ENCODE peak calls at places on chromosomes 12 and 14, in four cellular contexts. One of them, this sample, is unnamed.

GRCh38 chr12:27424631-27425230 is 21.8 kb upstream of the SMCO2 start:
- DNase-seq in GM12878: no peak
- DNase-seq in SK-N-SH: peak; percentile 19
- DNase-seq in K562: peak; percentile 26
- DNase-seq in this sample: peak; percentile 45

GRCh38 chr12:120249875-120250795 is 15.4 kb downstream of the PXN start:
- DNase-seq in GM12878: no peak
- DNase-seq in SK-N-SH: no peak
- DNase-seq in K562: no peak
- DNase-seq in this sample: no peak

GRCh38 chr12:132429932-132430643 is 59.9 kb upstream of the FBRSL1 start:
- DNase-seq in GM12878: no peak
- DNase-seq in SK-N-SH: no peak
- DNase-seq in K562: peak; percentile 49
- DNase-seq in this sample: no peak

GRCh38 chr12:114371733-114372132 is 34.2 kb downstream of the TBX5 start:
- DNase-seq in GM12878: no peak
- DNase-seq in SK-N-SH: no peak
- DNase-seq in K562: no peak
- DNase-seq in this sample: no peak

GRCh38 chr12:68240975-68241374 is 12.4 kb downstream of the IL22 start:
- DNase-seq in GM12878: peak; percentile 86
- DNase-seq in SK-N-SH: no peak
- DNase-seq in K562: no peak
- DNase-seq in this sample: no peak

GRCh38 chr14:93759781-93760307 is 28.4 kb downstream of the PRIMA1 start:
- DNase-seq in GM12878: no peak
- DNase-seq in SK-N-SH: peak; percentile 61
- DNase-seq in K562: no peak
- DNase-seq in this sample: no peak

GRCh38 chr12:65606008-65606766 is 218.1 kb upstream of the HMGA2 start:
- DNase-seq in GM12878: no peak
- DNase-seq in SK-N-SH: no peak
- DNase-seq in K562: peak; percentile 14
- DNase-seq in this sample: no peak

GRCh38 chr12:81070846-81071245 is 7.0 kb upstream of the ACSS3 start:
- DNase-seq in GM12878: no peak
- DNase-seq in SK-N-SH: no peak
- DNase-seq in K562: no peak
- DNase-seq in this sample: no peak

GRCh38 chr12:77943466-77943865 is 112.8 kb downstream of the NAV3 start:
- DNase-seq in GM12878: no peak
- DNase-seq in SK-N-SH: no peak
- DNase-seq in K562: no peak
- DNase-seq in this sample: no peak

GRCh38 chr12:121653999-121654398 is 15.5 kb downstream of the MORN3 start:
- DNase-seq in GM12878: no peak
- DNase-seq in SK-N-SH: peak; percentile 55
- DNase-seq in K562: peak; percentile 86
- DNase-seq in this sample: no peak

GRCh38 chr12:82993610-82994009 is 306.9 kb downstream of the TMTC2 start:
- DNase-seq in GM12878: no peak
- DNase-seq in SK-N-SH: no peak
- DNase-seq in K562: no peak
- DNase-seq in this sample: no peak

DNA sequence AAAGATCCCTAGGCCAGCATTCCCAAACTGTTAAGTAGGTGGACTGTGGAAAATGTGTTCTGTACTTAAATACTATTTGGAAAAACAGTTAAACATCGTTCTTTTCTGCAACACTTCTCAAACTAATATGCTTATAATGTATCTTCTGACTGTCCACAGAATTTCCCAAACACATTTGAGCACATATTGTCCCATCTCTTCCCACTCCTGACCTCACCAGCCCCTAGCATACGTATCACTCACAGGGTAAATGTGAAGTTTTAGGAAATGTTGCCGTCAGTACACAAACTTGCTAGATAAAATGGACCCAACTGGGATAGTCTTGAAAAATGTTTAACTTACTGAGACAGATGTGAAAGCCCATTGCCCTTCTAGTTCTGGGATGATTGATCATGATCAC is 27.7 kb downstream of the ARID2 start:
- DNase-seq in GM12878: no peak
- DNase-seq in SK-N-SH: no peak
- DNase-seq in K562: no peak
- DNase-seq in this sample: no peak
- TF ChIP-seq EP300 in GM12878: no peak
- TF ChIP-seq EP300 in SK-N-SH: no peak
- TF ChIP-seq EP300 in K562: no peak
- TF ChIP-seq EP300 in this sample: no peak

DNA sequence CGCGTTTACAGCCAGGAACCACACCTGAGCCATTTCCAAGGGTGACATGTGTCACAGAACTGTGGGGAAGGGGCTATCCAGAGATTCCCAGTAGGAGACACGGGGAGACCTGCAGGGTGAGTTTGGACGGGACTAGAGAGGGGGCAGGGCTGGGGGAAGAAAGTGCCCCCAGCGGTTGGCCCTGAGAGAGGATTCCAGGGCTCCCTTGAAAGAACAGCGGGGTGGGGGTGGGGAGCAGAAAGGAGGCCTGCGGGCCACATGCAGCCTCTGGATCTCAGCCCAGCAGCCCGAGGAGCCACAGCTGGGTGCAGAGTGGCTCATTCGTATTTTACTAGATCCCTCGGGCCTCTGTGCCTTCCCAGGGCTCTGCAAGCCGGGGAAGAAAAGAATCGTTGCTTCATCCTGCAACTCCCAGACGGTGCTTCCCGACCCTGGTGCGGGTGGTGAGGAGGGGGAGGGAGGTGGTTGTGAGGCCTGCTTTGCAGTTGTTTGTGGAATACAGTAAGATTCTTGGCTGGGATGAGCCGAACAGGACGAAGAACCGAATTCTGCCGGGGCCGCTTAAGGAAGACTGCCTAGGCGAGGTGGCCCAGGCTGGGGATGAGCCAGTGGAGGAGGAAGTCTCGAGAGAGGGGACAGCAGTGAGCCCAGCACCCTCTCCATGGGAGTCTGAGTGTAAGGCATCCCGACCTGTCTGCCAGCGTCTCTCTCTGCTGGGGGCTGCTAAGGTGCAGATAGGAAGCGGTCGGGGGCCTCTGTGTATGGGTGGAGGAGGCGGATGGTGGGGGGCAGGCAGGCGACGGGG is 36.1 kb upstream of the ANKRD9 start:
- DNase-seq in GM12878: no peak
- DNase-seq in SK-N-SH: peak; percentile 19
- DNase-seq in K562: no peak
- DNase-seq in this sample: peak; percentile 63
- TF ChIP-seq MXI1 in GM12878: no peak
- TF ChIP-seq MXI1 in SK-N-SH: no peak
- TF ChIP-seq MXI1 in K562: no peak
- TF ChIP-seq MXI1 in this sample: no peak

DNA sequence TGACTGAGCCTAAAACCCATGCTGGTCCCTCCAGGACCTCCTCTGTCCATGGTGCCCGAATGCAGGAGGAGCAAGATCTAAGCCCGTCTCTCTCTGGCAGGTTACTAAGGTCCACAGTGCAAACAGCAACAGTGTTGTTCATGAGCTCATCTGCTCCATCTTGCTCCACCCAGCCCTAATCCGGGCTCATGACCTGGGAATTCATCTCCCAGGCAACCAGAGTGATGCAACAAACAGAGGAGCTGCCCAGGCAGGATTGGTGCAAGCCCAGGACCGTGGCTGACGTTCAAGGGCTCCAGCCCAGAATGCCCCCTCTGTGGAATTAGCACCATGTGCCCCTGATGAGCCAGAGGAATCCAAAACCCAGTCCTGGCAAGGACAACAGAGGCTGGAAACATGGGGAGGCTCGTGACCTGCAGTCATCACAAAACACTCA is 29.9 kb downstream of the HSPB8 start:
- DNase-seq in GM12878: no peak
- DNase-seq in SK-N-SH: no peak
- DNase-seq in K562: no peak
- DNase-seq in this sample: peak; percentile 33
- TF ChIP-seq EP300 in GM12878: no peak
- TF ChIP-seq EP300 in SK-N-SH: no peak
- TF ChIP-seq EP300 in K562: no peak
- TF ChIP-seq EP300 in this sample: no peak

GRCh38 chr12:52285172-52285745 is 6.1 kb downstream of the KRT81 start:
- DNase-seq in GM12878: no peak
- DNase-seq in SK-N-SH: no peak
- DNase-seq in K562: no peak
- DNase-seq in this sample: no peak
- TF ChIP-seq MXI1 in GM12878: no peak
- TF ChIP-seq MXI1 in SK-N-SH: no peak
- TF ChIP-seq MXI1 in K562: no peak
- TF ChIP-seq MXI1 in this sample: no peak

GRCh38 chr12:113195598-113195997 is 10.1 kb downstream of the RITA1 start:
- DNase-seq in GM12878: no peak
- DNase-seq in SK-N-SH: no peak
- DNase-seq in K562: no peak
- DNase-seq in this sample: no peak

GRCh38 chr12:113198286-113198685 is 12.8 kb downstream of the RITA1 start:
- DNase-seq in GM12878: no peak
- DNase-seq in SK-N-SH: no peak
- DNase-seq in K562: no peak
- DNase-seq in this sample: no peak

GRCh38 chr12:113196996-113197395 is 11.5 kb downstream of the RITA1 start:
- DNase-seq in GM12878: no peak
- DNase-seq in SK-N-SH: peak; percentile 92
- DNase-seq in K562: peak; percentile 87
- DNase-seq in this sample: peak; percentile 69

GRCh38 chr12:113196582-113196981 is 11.1 kb downstream of the RITA1 start:
- DNase-seq in GM12878: no peak
- DNase-seq in SK-N-SH: no peak
- DNase-seq in K562: no peak
- DNase-seq in this sample: no peak

DNA sequence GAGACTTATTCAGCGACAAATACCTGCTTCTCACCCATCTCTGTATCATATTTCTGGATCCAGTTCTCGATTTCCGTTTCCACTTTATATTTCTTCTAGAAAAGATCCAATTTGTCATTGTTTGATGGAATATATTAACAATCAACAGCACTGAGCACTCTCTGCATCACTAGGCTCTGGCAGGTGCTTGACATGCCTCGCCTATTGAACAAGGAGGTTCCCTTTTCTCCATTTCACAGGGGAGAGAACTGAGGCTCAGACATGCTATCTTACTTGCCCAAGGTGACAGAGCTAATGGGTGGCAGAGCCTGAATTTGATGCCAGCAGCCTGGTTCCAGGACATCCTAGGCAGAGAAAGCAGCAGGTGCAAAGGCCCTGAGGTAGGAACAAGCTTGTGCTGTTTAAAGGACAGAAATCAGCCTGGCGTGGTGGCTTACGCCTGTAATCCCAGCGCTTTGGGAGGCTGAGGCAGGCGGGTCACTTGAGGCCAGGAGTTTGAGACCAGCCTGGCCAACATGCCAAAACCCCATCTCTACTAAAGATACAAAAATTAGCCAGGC is 12.1 kb downstream of the RITA1 start:
- DNase-seq in GM12878: no peak
- DNase-seq in SK-N-SH: no peak
- DNase-seq in K562: no peak
- DNase-seq in this sample: no peak
- TF ChIP-seq EP300 in GM12878: no peak
- TF ChIP-seq EP300 in SK-N-SH: no peak
- TF ChIP-seq EP300 in K562: no peak
- TF ChIP-seq EP300 in this sample: no peak

GRCh38 chr12:131379758-131380157 is 331.1 kb upstream of the SFSWAP start:
- DNase-seq in GM12878: no peak
- DNase-seq in SK-N-SH: no peak
- DNase-seq in K562: no peak
- DNase-seq in this sample: no peak

GRCh38 chr12:131380220-131380957 is 330.5 kb upstream of the SFSWAP start:
- DNase-seq in GM12878: no peak
- DNase-seq in SK-N-SH: no peak
- DNase-seq in K562: no peak
- DNase-seq in this sample: no peak

GRCh38 chr12:131378861-131379665 is 331.8 kb upstream of the SFSWAP start:
- DNase-seq in GM12878: no peak
- DNase-seq in SK-N-SH: no peak
- DNase-seq in K562: no peak
- DNase-seq in this sample: no peak

GRCh38 chr12:131381716-131382430 is 329.0 kb upstream of the SFSWAP start:
- DNase-seq in GM12878: no peak
- DNase-seq in SK-N-SH: no peak
- DNase-seq in K562: no peak
- DNase-seq in this sample: no peak

DNA sequence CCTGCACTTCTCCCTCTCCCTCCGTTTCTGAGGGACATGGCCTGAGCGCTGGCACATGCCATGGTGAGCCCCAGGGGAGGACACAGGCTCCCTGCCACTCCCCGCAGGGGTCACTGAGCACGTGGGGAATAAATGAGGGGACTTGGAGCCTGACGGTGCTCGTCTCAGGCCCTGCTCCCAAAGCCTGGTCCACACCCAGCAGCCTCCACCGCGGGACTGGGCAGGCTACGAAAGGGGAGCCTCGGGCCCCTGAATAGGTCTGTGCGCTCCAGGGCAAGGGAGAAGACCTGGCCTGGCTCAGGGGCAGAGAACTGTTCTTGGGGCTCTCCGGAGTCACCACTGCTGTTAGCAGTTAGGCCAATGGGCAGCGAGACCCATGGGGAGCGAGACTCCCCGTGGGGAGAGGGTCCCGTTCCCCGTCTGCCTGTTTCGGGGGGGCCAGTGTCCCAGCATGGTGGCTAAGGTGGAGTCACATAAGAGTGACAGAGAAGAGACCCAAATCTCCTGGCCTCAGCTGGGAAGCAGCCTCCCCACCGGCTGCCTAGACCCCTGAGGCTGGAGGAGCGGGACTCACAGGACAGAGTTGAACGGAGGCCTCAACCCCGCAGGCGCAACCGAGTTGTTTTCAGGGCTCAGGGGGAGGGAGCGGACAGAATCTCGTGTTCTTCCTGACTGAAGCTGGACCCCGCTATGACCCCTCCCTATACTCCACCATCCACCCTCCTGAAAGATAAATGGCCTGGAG is 329.8 kb upstream of the SFSWAP start:
- DNase-seq in GM12878: no peak
- DNase-seq in SK-N-SH: peak; percentile 42
- DNase-seq in K562: no peak
- DNase-seq in this sample: no peak
- TF ChIP-seq MXI1 in GM12878: no peak
- TF ChIP-seq MXI1 in SK-N-SH: no peak
- TF ChIP-seq MXI1 in K562: no peak
- TF ChIP-seq MXI1 in this sample: no peak

GRCh38 chr12:96399919-96400630 is at the start of gene CDK17:
- DNase-seq in GM12878: no peak
- DNase-seq in SK-N-SH: peak; percentile 97
- DNase-seq in K562: peak; percentile 93
- DNase-seq in this sample: peak; percentile 71
- TF ChIP-seq EP300 in GM12878: no peak
- TF ChIP-seq EP300 in SK-N-SH: peak; percentile 31
- TF ChIP-seq EP300 in K562: no peak
- TF ChIP-seq EP300 in this sample: no peak